ENCODE peak calls at places on chromosomes 3 and 15, in ten cellular contexts. E is M059J; Y is NCI-H1092 treated with DMSO at 0.1 percent for 48 hours; U is posterior cingulate gyrus; B is transverse colon; N is tibial nerve; Z is AG08396; R is cardiac fibroblast; A is midbrain; M is activated CD4-positive, alpha-beta T cell treated with anti-CD3 and anti-CD28 coated beads, Interleukin-2, amount 50 U/mL, for 4 hours. Q is an unnamed sample.

GRCh38 chr3:134376385-134376765 is 2.1 kb upstream of the AMOTL2 start:
- DNase-seq in E (no peak), Y (no peak), U (peak), B (no peak), N (no peak), Z (no peak), R (no peak), A (no peak), M (no peak), Q (peak)

GRCh38 chr3:25854635-25855034 is 64.7 kb downstream of the OXSM start:
- DNase-seq in E (peak), Y (no peak), U (no peak), B (no peak), N (no peak), Z (peak), R (peak), A (no peak), M (no peak), Q (no peak)

GRCh38 chr3:71168043-71168720 is 415.3 kb downstream of the FOXP1 start:
- DNase-seq in E (no peak), Y (no peak), U (no peak), B (no peak), N (no peak), Z (no peak), R (peak), A (no peak), M (no peak), Q (no peak)

GRCh38 chr3:6242104-6242503 is 618.8 kb upstream of the GRM7 start:
- DNase-seq in E (no peak), Y (no peak), U (no peak), B (no peak), N (no peak), Z (no peak), R (no peak), A (no peak), M (no peak), Q (no peak)

GRCh38 chr3:78277793-78278192 is 1237.9 kb downstream of the ROBO2 start:
- DNase-seq in E (no peak), Y (peak), U (no peak), B (no peak), N (no peak), Z (no peak), R (no peak), A (no peak), M (no peak), Q (no peak)

GRCh38 chr3:46448721-46449120 is 16.0 kb downstream of the LTF start:
- DNase-seq in E (no peak), Y (no peak), U (no peak), B (no peak), N (no peak), Z (no peak), R (no peak), A (no peak), M (no peak), Q (no peak)

GRCh38 chr3:196501316-196502064 is 2.1 kb downstream of the RNF168 start:
- DNase-seq in E (peak), Y (no peak), U (no peak), B (peak), N (no peak), Z (no peak), R (peak), A (no peak), M (no peak), Q (no peak)

GRCh38 chr3:153161714-153162512 is at the start of gene RAP2B:
- DNase-seq in E (peak), Y (peak), U (peak), B (peak), N (peak), Z (peak), R (peak), A (peak), M (peak), Q (peak)

GRCh38 chr3:16203031-16203430 is 28.6 kb downstream of the GALNT15 start:
- DNase-seq in E (peak), Y (no peak), U (no peak), B (no peak), N (no peak), Z (peak), R (peak), A (no peak), M (no peak), Q (no peak)

GRCh38 chr15:81338422-81339007 is 14.6 kb upstream of the STARD5 start:
- DNase-seq in E (peak), Y (no peak), U (no peak), B (no peak), N (peak), Z (peak), R (peak), A (no peak), M (no peak), Q (peak)

GRCh38 chr15:55907797-55908196 is 85.6 kb downstream of the NEDD4 start:
- DNase-seq in E (peak), Y (no peak), U (no peak), B (no peak), N (no peak), Z (peak), R (peak), A (no peak), M (no peak), Q (no peak)

GRCh38 chr3:191414286-191414685 is 46.7 kb upstream of the PYDC2 start:
- DNase-seq in E (no peak), Y (no peak), U (no peak), B (no peak), N (no peak), Z (no peak), R (no peak), A (no peak), M (no peak), Q (no peak)

GRCh38 chr3:50567386-50568182 is at the start of gene C3orf18:
- DNase-seq in E (no peak), Y (peak), U (peak), B (peak), N (peak), Z (peak), R (peak), A (peak), M (peak), Q (peak)

GRCh38 chr3:78221300-78221699 is 1181.4 kb downstream of the ROBO2 start:
- DNase-seq in E (no peak), Y (no peak), U (no peak), B (no peak), N (no peak), Z (no peak), R (no peak), A (no peak), M (no peak), Q (no peak)

GRCh38 chr15:58865420-58865880 is 68.0 kb downstream of the SLTM start:
- DNase-seq in E (no peak), Y (no peak), U (no peak), B (no peak), N (no peak), Z (no peak), R (peak), A (no peak), M (no peak), Q (no peak)

GRCh38 chr15:59678171-59678570 is 10.9 kb downstream of the BNIP2 start:
- DNase-seq in E (no peak), Y (no peak), U (no peak), B (no peak), N (no peak), Z (no peak), R (no peak), A (no peak), M (no peak), Q (no peak)

GRCh38 chr3:23650371-23651140 is 155.2 kb upstream of the UBE2E1 start:
- DNase-seq in E (peak), Y (no peak), U (no peak), B (no peak), N (no peak), Z (peak), R (peak), A (no peak), M (no peak), Q (no peak)

GRCh38 chr3:48403533-48404439 is 26.1 kb downstream of the PLXNB1 start:
- DNase-seq in E (no peak), Y (no peak), U (peak), B (no peak), N (peak), Z (no peak), R (no peak), A (no peak), M (no peak), Q (peak)

GRCh38 chr3:101279162-101279561 is 41.2 kb downstream of the IMPG2 start:
- DNase-seq in E (peak), Y (no peak), U (no peak), B (no peak), N (no peak), Z (peak), R (peak), A (no peak), M (no peak), Q (no peak)

GRCh38 chr15:62758126-62758951 is 284.2 kb upstream of the TPM1 start:
- DNase-seq in E (peak), Y (no peak), U (no peak), B (peak), N (no peak), Z (peak), R (peak), A (peak), M (no peak), Q (peak)

GRCh38 chr3:14847613-14848541 is 29.1 kb downstream of the FGD5 start:
- DNase-seq in E (peak), Y (no peak), U (peak), B (peak), N (peak), Z (no peak), R (no peak), A (no peak), M (no peak), Q (peak)

GRCh38 chr15:37765809-37766208 is 168.6 kb upstream of the TMCO5A start:
- DNase-seq in E (peak), Y (peak), U (no peak), B (peak), N (no peak), Z (no peak), R (peak), A (no peak), M (no peak), Q (no peak)

GRCh38 chr3:43413676-43414368 is 127.5 kb downstream of the SNRK start:
- DNase-seq in E (no peak), Y (no peak), U (no peak), B (no peak), N (no peak), Z (no peak), R (no peak), A (no peak), M (no peak), Q (no peak)

GRCh38 chr3:136862611-136862951 is 573 bp downstream of the NCK1 start:
- DNase-seq in E (peak), Y (peak), U (peak), B (peak), N (peak), Z (peak), R (peak), A (no peak), M (peak), Q (peak)

GRCh38 chr15:26873846-26874245 is 7.0 kb downstream of the GABRA5 start:
- DNase-seq in E (no peak), Y (no peak), U (peak), B (no peak), N (no peak), Z (peak), R (peak), A (peak), M (no peak), Q (no peak)